ENCODE peak calls at places on chromosomes 16 and 17, in nine cellular contexts. W is transverse colon, M is fibroblast of lung, Y is cardiac muscle cell, G is lower lobe of right lung, D is pancreas, L is AG09309, T is neural progenitor cell, F is brain microvascular endothelial cell. I is an unnamed sample.

GRCh38 chr17:34424814-34425490 is 61.9 kb upstream of the CCL1 start:
- DNase-seq in D (no peak), L (no peak), F (no peak), W (no peak), G (no peak), Y (no peak), M (no peak), T (peak; percentile 31), I (no peak)

GRCh38 chr17:46193626-46194392 is 580 bp upstream of the KANSL1 start:
- DNase-seq in W (peak; percentile 96), T (peak; percentile 97), F (peak; percentile 87), D (peak; percentile 97), G (peak; percentile 97), M (peak; percentile 97), Y (peak; percentile 98), L (peak; percentile 91), I (peak; percentile 99)

GRCh38 chr17:52383493-52384100 is 225.1 kb upstream of the CA10 start:
- DNase-seq in F (peak; percentile 11), Y (peak; percentile 84), L (no peak), D (no peak), W (peak; percentile 60), G (no peak), T (peak; percentile 87), M (peak; percentile 1), I (no peak)

GRCh38 chr17:38451030-38451839 is 23.0 kb downstream of the ARHGAP23 start:
- DNase-seq in D (no peak), W (no peak), F (peak; percentile 50), M (peak; percentile 52), L (no peak), G (peak; percentile 64), T (peak; percentile 68), Y (peak; percentile 46), I (peak; percentile 89)

GRCh38 chr16:58337090-58337444 is 42.2 kb upstream of the PRSS54 start:
- DNase-seq in Y (no peak), L (no peak), F (no peak), M (no peak), W (no peak), G (no peak), T (peak; percentile 4), D (no peak), I (no peak)

GRCh38 chr17:40598928-40599627 is 33.8 kb upstream of the CCR7 start:
- DNase-seq in G (no peak), T (no peak), M (peak; percentile 69), D (no peak), F (peak; percentile 65), Y (no peak), W (peak; percentile 41), L (no peak), I (no peak)

GRCh38 chr17:81512984-81513668 is 527 bp upstream of the ACTG1 start:
- DNase-seq in M (peak; percentile 59), T (peak; percentile 87), Y (peak; percentile 62), F (no peak), G (peak; percentile 78), W (peak; percentile 80), L (no peak), D (peak; percentile 81), I (peak; percentile 55)

GRCh38 chr16:51756447-51757123 is 605.5 kb upstream of the SALL1 start:
- DNase-seq in G (no peak), T (peak; percentile 33), D (no peak), M (no peak), F (no peak), W (no peak), L (no peak), Y (no peak), I (no peak)

GRCh38 chr17:44759096-44759915 is 518 bp downstream of the ADAM11 start:
- DNase-seq in M (no peak), T (peak; percentile 25), F (no peak), L (no peak), Y (peak; percentile 48), D (no peak), W (no peak), G (no peak), I (no peak)

GRCh38 chr16:64278196-64278595 is 843.7 kb downstream of the CDH11 start:
- DNase-seq in M (peak; percentile 30), G (no peak), F (peak; percentile 29), W (no peak), T (no peak), Y (no peak), D (no peak), L (no peak), I (peak; percentile 43)

GRCh38 chr17:80722656-80723055 is 178.0 kb downstream of the RPTOR start:
- DNase-seq in T (no peak), D (peak; percentile 32), L (no peak), M (no peak), G (no peak), Y (no peak), F (no peak), W (no peak), I (peak; percentile 22)

GRCh38 chr17:48162946-48163506 is 55.5 kb downstream of the SNX11 start:
- DNase-seq in M (no peak), G (no peak), F (no peak), D (no peak), W (peak; percentile 11), L (no peak), T (no peak), Y (no peak), I (no peak)

GRCh38 chr17:38476549-38476948 is 48.3 kb downstream of the ARHGAP23 start:
- DNase-seq in W (no peak), F (no peak), M (peak; percentile 14), Y (no peak), T (no peak), D (no peak), L (no peak), G (no peak), I (peak; percentile 51)

GRCh38 chr17:49576121-49576905 is 642 bp downstream of the NXPH3 start:
- DNase-seq in M (peak; percentile 20), Y (peak; percentile 84), T (peak; percentile 85), W (no peak), L (no peak), F (no peak), G (no peak), D (no peak), I (peak; percentile 40)

GRCh38 chr16:69823831-69824563 is 61.9 kb downstream of the WWP2 start:
- DNase-seq in L (no peak), M (no peak), F (no peak), W (peak; percentile 26), T (no peak), Y (no peak), G (no peak), D (peak; percentile 70), I (no peak)

GRCh38 chr17:3659541-3660111 is 8.8 kb downstream of the TAX1BP3 start:
- DNase-seq in M (peak; percentile 94), Y (peak; percentile 27), T (no peak), L (peak; percentile 61), D (no peak), F (peak; percentile 75), G (no peak), W (peak; percentile 43), I (peak; percentile 91)

GRCh38 chr17:3917391-3917931 is 1.2 kb upstream of the P2RX1 start:
- DNase-seq in D (peak; percentile 80), L (no peak), M (peak; percentile 47), G (peak; percentile 73), W (peak; percentile 78), T (no peak), Y (peak; percentile 82), F (peak; percentile 45), I (no peak)

GRCh38 chr16:23171234-23171948 is 11.2 kb upstream of the SCNN1G start:
- DNase-seq in G (no peak), M (peak; percentile 14), D (no peak), L (no peak), W (no peak), T (no peak), Y (no peak), F (no peak), I (peak; percentile 29)

GRCh38 chr16:10667239-10667638 is 27.5 kb downstream of the TEKT5 start:
- DNase-seq in W (no peak), D (no peak), F (no peak), M (no peak), L (no peak), T (no peak), Y (no peak), G (no peak), I (no peak)

GRCh38 chr16:1899641-1900451 is 18.4 kb downstream of the HS3ST6 start:
- DNase-seq in L (no peak), W (peak; percentile 64), T (no peak), D (no peak), M (no peak), Y (no peak), F (no peak), G (no peak), I (no peak)

GRCh38 chr17:28350271-28350670 is 7.1 kb downstream of the POLDIP2 start:
- DNase-seq in F (no peak), D (no peak), G (no peak), M (no peak), Y (no peak), L (no peak), W (no peak), T (no peak), I (no peak)

GRCh38 chr17:66438101-66438500 is 135.7 kb downstream of the PRKCA start:
- DNase-seq in Y (no peak), L (no peak), W (no peak), T (no peak), D (no peak), F (no peak), M (no peak), G (no peak), I (no peak)

GRCh38 chr16:73231969-73232554 is 184.1 kb upstream of the ZFHX3 start:
- DNase-seq in W (no peak), T (no peak), Y (no peak), M (no peak), L (no peak), G (no peak), D (peak; percentile 75), F (no peak), I (no peak)
- H3K4me3 ChIP-seq in W (no peak overlapping the region), T (no peak overlapping the region), Y (no peak overlapping the region), M (peak overlapping the region; percentile 24), L (no peak overlapping the region), G (peak overlapping the region; percentile 25), D (peak overlapping the region; percentile 20), F (no peak overlapping the region), I (no peak overlapping the region)

GRCh38 chr16:35868630-35869029 is 2409.2 kb downstream of the TP53TG3F start:
- DNase-seq in G (no peak), D (no peak), Y (no peak), T (no peak), M (no peak), L (no peak), W (no peak), F (no peak), I (no peak)
- TF ChIP-seq CTCF in G (no peak), D (no peak), Y (no peak), T (no peak), M (no peak), L (no peak), W (no peak), F (no peak), I (no peak)

DNA sequence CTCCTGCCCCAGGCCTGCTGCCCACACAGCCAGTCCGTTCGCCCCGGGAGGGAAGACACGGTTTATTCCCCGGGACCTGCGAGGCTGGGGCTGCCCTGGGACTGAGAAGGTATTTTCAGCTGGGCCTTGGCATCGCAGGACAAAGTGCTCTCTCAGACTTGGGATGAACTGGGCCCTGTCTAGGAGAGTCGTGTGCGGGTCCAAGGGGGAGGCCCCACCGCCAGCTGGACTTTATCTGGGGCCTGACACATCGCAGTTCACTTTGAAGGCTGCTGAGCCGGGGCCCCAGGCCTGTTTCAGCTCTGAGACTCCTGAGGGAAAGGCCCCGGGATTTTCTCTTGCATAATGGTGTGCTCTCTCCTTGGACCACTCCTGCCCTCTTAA is 6.8 kb downstream of the CRISPLD2 start:
- DNase-seq in G (no peak), L (no peak), Y (peak; percentile 80), M (peak; percentile 85), T (no peak), F (no peak), W (peak; percentile 57), D (no peak), I (peak; percentile 60)
- H3K4me3 ChIP-seq in G (no peak overlapping the region), L (no peak overlapping the region), Y (no peak overlapping the region), M (no peak overlapping the region), T (no peak overlapping the region), F (no peak overlapping the region), W (no peak overlapping the region), D (no peak overlapping the region), I (no peak overlapping the region)

GRCh38 chr17:35998018-35998545 is 3.3 kb downstream of the CCL15 start:
- DNase-seq in L (no peak), G (no peak), T (no peak), M (no peak), W (no peak), Y (no peak), D (no peak), F (no peak), I (no peak)
- TF ChIP-seq CTCF in L (no peak), G (no peak), T (no peak), M (no peak), W (no peak), Y (no peak), D (no peak), F (no peak), I (no peak)

I was measured in AG10803.